ENCODE peak calls at places on chromosome 19, in seven cellular contexts. One of them, this sample, is unnamed.

GRCh38 chr19:38251564-38252051 is 4.6 kb downstream of the PPP1R14A start:
- DNase-seq in hippocampal formation: peak
- DNase-seq in AG08396: no peak
- DNase-seq in neural progenitor cell: no peak
- DNase-seq in NCI-H2081: no peak
- DNase-seq in T follicular helper cell: no peak
- DNase-seq in activated gamma-delta T cell treated with Interleukin-2 at 50 U/mL for 16 hours: no peak
- DNase-seq in this sample: no peak

GRCh38 chr19:11168568-11168967 is 13.0 kb upstream of the SPC24 start:
- DNase-seq in hippocampal formation: no peak
- DNase-seq in AG08396: peak
- DNase-seq in neural progenitor cell: no peak
- DNase-seq in NCI-H2081: no peak
- DNase-seq in T follicular helper cell: no peak
- DNase-seq in activated gamma-delta T cell treated with Interleukin-2 at 50 U/mL for 16 hours: no peak
- DNase-seq in this sample: no peak

GRCh38 chr19:17213334-17213733 is 1.8 kb upstream of the USE1 start:
- DNase-seq in hippocampal formation: no peak
- DNase-seq in AG08396: no peak
- DNase-seq in neural progenitor cell: no peak
- DNase-seq in NCI-H2081: no peak
- DNase-seq in T follicular helper cell: no peak
- DNase-seq in activated gamma-delta T cell treated with Interleukin-2 at 50 U/mL for 16 hours: no peak
- DNase-seq in this sample: no peak

GRCh38 chr19:16168465-16169081 is 4.8 kb downstream of the CIB3 start:
- DNase-seq in hippocampal formation: no peak
- DNase-seq in AG08396: no peak
- DNase-seq in neural progenitor cell: no peak
- DNase-seq in NCI-H2081: no peak
- DNase-seq in T follicular helper cell: no peak
- DNase-seq in activated gamma-delta T cell treated with Interleukin-2 at 50 U/mL for 16 hours: no peak
- DNase-seq in this sample: no peak

GRCh38 chr19:39795001-39795400 is 16.3 kb downstream of the LEUTX start:
- DNase-seq in hippocampal formation: no peak
- DNase-seq in AG08396: no peak
- DNase-seq in neural progenitor cell: no peak
- DNase-seq in NCI-H2081: no peak
- DNase-seq in T follicular helper cell: no peak
- DNase-seq in activated gamma-delta T cell treated with Interleukin-2 at 50 U/mL for 16 hours: no peak
- DNase-seq in this sample: no peak

GRCh38 chr19:49954933-49955332 is 6.0 kb downstream of the SIGLEC11 start:
- DNase-seq in hippocampal formation: no peak
- DNase-seq in AG08396: no peak
- DNase-seq in neural progenitor cell: no peak
- DNase-seq in NCI-H2081: no peak
- DNase-seq in T follicular helper cell: no peak
- DNase-seq in activated gamma-delta T cell treated with Interleukin-2 at 50 U/mL for 16 hours: no peak
- DNase-seq in this sample: no peak

GRCh38 chr19:18399008-18399407 is 1.6 kb upstream of the LRRC25 start:
- DNase-seq in hippocampal formation: no peak
- DNase-seq in AG08396: peak
- DNase-seq in neural progenitor cell: no peak
- DNase-seq in NCI-H2081: peak
- DNase-seq in T follicular helper cell: no peak
- DNase-seq in activated gamma-delta T cell treated with Interleukin-2 at 50 U/mL for 16 hours: no peak
- DNase-seq in this sample: no peak

GRCh38 chr19:41324231-41324702 is 14.3 kb downstream of the CCDC97 start:
- DNase-seq in hippocampal formation: no peak
- DNase-seq in AG08396: no peak
- DNase-seq in neural progenitor cell: no peak
- DNase-seq in NCI-H2081: no peak
- DNase-seq in T follicular helper cell: no peak
- DNase-seq in activated gamma-delta T cell treated with Interleukin-2 at 50 U/mL for 16 hours: no peak
- DNase-seq in this sample: no peak

GRCh38 chr19:49427855-49428546 is 2.8 kb downstream of the GFY start:
- DNase-seq in hippocampal formation: no peak
- DNase-seq in AG08396: no peak
- DNase-seq in neural progenitor cell: peak
- DNase-seq in NCI-H2081: no peak
- DNase-seq in T follicular helper cell: no peak
- DNase-seq in activated gamma-delta T cell treated with Interleukin-2 at 50 U/mL for 16 hours: peak
- DNase-seq in this sample: peak

GRCh38 chr19:5128932-5129389 is 160.0 kb downstream of the KDM4B start:
- DNase-seq in hippocampal formation: no peak
- DNase-seq in AG08396: no peak
- DNase-seq in neural progenitor cell: no peak
- DNase-seq in NCI-H2081: no peak
- DNase-seq in T follicular helper cell: no peak
- DNase-seq in activated gamma-delta T cell treated with Interleukin-2 at 50 U/mL for 16 hours: no peak
- DNase-seq in this sample: peak

GRCh38 chr19:18469245-18470107 is 31.5 kb upstream of the ISYNA1 start:
- DNase-seq in hippocampal formation: no peak
- DNase-seq in AG08396: peak
- DNase-seq in neural progenitor cell: peak
- DNase-seq in NCI-H2081: peak
- DNase-seq in T follicular helper cell: peak
- DNase-seq in activated gamma-delta T cell treated with Interleukin-2 at 50 U/mL for 16 hours: peak
- DNase-seq in this sample: peak

GRCh38 chr19:29278716-29279115 is 65.8 kb upstream of the UQCRFS1 start:
- DNase-seq in hippocampal formation: no peak
- DNase-seq in AG08396: no peak
- DNase-seq in neural progenitor cell: no peak
- DNase-seq in NCI-H2081: no peak
- DNase-seq in T follicular helper cell: no peak
- DNase-seq in activated gamma-delta T cell treated with Interleukin-2 at 50 U/mL for 16 hours: no peak
- DNase-seq in this sample: no peak

GRCh38 chr19:49712397-49712859 is 21.5 kb downstream of the CPT1C start:
- DNase-seq in hippocampal formation: no peak
- DNase-seq in AG08396: no peak
- DNase-seq in neural progenitor cell: peak
- DNase-seq in NCI-H2081: no peak
- DNase-seq in T follicular helper cell: no peak
- DNase-seq in activated gamma-delta T cell treated with Interleukin-2 at 50 U/mL for 16 hours: no peak
- DNase-seq in this sample: peak

GRCh38 chr19:56309511-56310185 is 5.0 kb downstream of the ZSCAN5A start:
- DNase-seq in hippocampal formation: no peak
- DNase-seq in AG08396: peak
- DNase-seq in neural progenitor cell: peak
- DNase-seq in NCI-H2081: peak
- DNase-seq in T follicular helper cell: peak
- DNase-seq in activated gamma-delta T cell treated with Interleukin-2 at 50 U/mL for 16 hours: peak
- DNase-seq in this sample: peak